ENCODE peak calls at places on chromosomes 3 and 15, in seven cellular contexts. S is heart right ventricle; C is LoVo; I is EL; L is stimulated activated CD8-positive, alpha-beta memory T cell treated with anti-CD3 and anti-CD28 coated beads, Interleukin-2, amount 100 ng/mL, for 1 hour; E is germinal center; R is trophoblast cell. M is an unnamed sample.

GRCh38 chr15:69853572-69853971 is 244.1 kb downstream of the TLE3 start:
- DNase-seq in C (peak; percentile 63), E (no peak), L (no peak), S (no peak), R (peak; percentile 97), I (peak; percentile 92), M (no peak)

GRCh38 chr15:72340366-72340765 is 20.4 kb upstream of the CELF6 start:
- DNase-seq in S (no peak), C (no peak), E (no peak), L (no peak), I (peak; percentile 18), R (no peak), M (no peak)

GRCh38 chr3:32956750-32957570 is 5.5 kb downstream of the CCR4 start:
- DNase-seq in S (no peak), I (no peak), C (no peak), L (no peak), R (no peak), E (no peak), M (no peak)

GRCh38 chr3:122514123-122515019 is at the start of gene KPNA1:
- DNase-seq in R (peak; percentile 93), I (peak; percentile 90), S (peak; percentile 87), C (peak; percentile 90), E (peak; percentile 94), L (peak; percentile 64), M (peak; percentile 81)

GRCh38 chr15:31469801-31470545 is 143.3 kb downstream of the KLF13 start:
- DNase-seq in L (no peak), S (no peak), C (no peak), R (no peak), E (no peak), I (no peak), M (no peak)

GRCh38 chr15:40029979-40030893 is 8.7 kb downstream of the SRP14 start:
- DNase-seq in S (no peak), L (no peak), I (peak; percentile 26), C (no peak), E (no peak), R (peak; percentile 73), M (peak; percentile 68)

GRCh38 chr3:135197246-135197645 is 402.2 kb downstream of the EPHB1 start:
- DNase-seq in L (no peak), I (no peak), C (no peak), E (no peak), S (no peak), R (no peak), M (no peak)

GRCh38 chr3:102179321-102180290 is 255.2 kb upstream of the ZPLD1 start:
- DNase-seq in L (no peak), C (no peak), R (peak; percentile 61), E (no peak), S (no peak), I (peak; percentile 55), M (no peak)

GRCh38 chr3:41176554-41176953 is 22.8 kb upstream of the CTNNB1 start:
- DNase-seq in E (no peak), R (no peak), C (no peak), L (no peak), I (no peak), S (no peak), M (no peak)

GRCh38 chr3:135516143-135516542 is 449.4 kb upstream of the PPP2R3A start:
- DNase-seq in R (peak; percentile 7), L (no peak), E (no peak), C (no peak), S (no peak), I (peak; percentile 36), M (peak; percentile 44)

GRCh38 chr15:36029606-36030005 is 483.6 kb upstream of the DPH6 start:
- DNase-seq in I (peak; percentile 87), L (no peak), C (no peak), S (no peak), E (no peak), R (peak; percentile 91), M (no peak)

GRCh38 chr3:58993547-58993946 is 56.3 kb downstream of the CFAP20DC start:
- DNase-seq in C (no peak), I (no peak), E (no peak), L (no peak), R (no peak), S (no peak), M (no peak)

GRCh38 chr3:123498761-123499160 is 49.9 kb upstream of the ADCY5 start:
- DNase-seq in L (no peak), R (no peak), E (no peak), S (no peak), I (no peak), C (no peak), M (no peak)

GRCh38 chr15:99430881-99431401 is 134.8 kb upstream of the MEF2A start:
- DNase-seq in C (no peak), R (no peak), E (no peak), S (peak; percentile 44), I (no peak), L (no peak), M (peak; percentile 3)

GRCh38 chr15:60328852-60329443 is 68.8 kb downstream of the ANXA2 start:
- DNase-seq in C (peak; percentile 49), R (peak; percentile 62), S (no peak), E (peak; percentile 18), I (peak; percentile 38), L (no peak), M (no peak)

GRCh38 chr15:99981223-99981647 is 248.0 kb upstream of the LYSMD4 start:
- DNase-seq in S (no peak), I (no peak), C (no peak), E (no peak), L (no peak), R (no peak), M (peak; percentile 49)

GRCh38 chr3:71187715-71188114 is 395.8 kb downstream of the FOXP1 start:
- DNase-seq in S (no peak), L (no peak), I (no peak), C (no peak), E (no peak), R (no peak), M (no peak)

GRCh38 chr3:122572940-122573412 is 4.5 kb upstream of the PARP15 start:
- DNase-seq in C (peak; percentile 40), E (peak; percentile 44), L (peak; percentile 20), S (no peak), R (peak; percentile 22), I (peak; percentile 72), M (no peak)

GRCh38 chr15:73870700-73871408 is 2.5 kb upstream of the TBC1D21 start:
- DNase-seq in R (no peak), S (peak; percentile 80), C (no peak), E (no peak), I (no peak), L (no peak), M (no peak)

GRCh38 chr3:183500349-183500748 is 55.2 kb downstream of the KLHL6 start:
- DNase-seq in I (no peak), S (no peak), L (no peak), C (no peak), R (no peak), E (no peak), M (no peak)

GRCh38 chr3:194586839-194587238 is 46.4 kb downstream of the TMEM44 start:
- DNase-seq in S (no peak), I (peak; percentile 75), L (no peak), R (peak; percentile 33), C (no peak), E (no peak), M (no peak)

M was measured in WTC11.